ENCODE peak calls at places on chromosomes 6 and 20, in five cellular contexts. U, C, O, X and P are unnamed samples.

GRCh38 chr6:1388927-1389790 is at the start of gene FOXF2:
- DNase-seq in U (no peak), C (no peak), O (no peak), X (no peak), P (no peak)

GRCh38 chr6:28866342-28867077 is 57.3 kb downstream of the TRIM27 start:
- DNase-seq in U (peak; percentile 62), C (no peak), O (peak; percentile 41), X (no peak), P (no peak)

GRCh38 chr6:93684339-93684738 is 265.0 kb upstream of the EPHA7 start:
- DNase-seq in U (no peak), C (no peak), O (peak; percentile 12), X (no peak), P (no peak)

GRCh38 chr20:47269309-47270165 is 87.0 kb downstream of the ZMYND8 start:
- DNase-seq in U (no peak), C (no peak), O (no peak), X (no peak), P (no peak)

GRCh38 chr6:129853996-129854711 is 7.0 kb downstream of the TMEM244 start:
- DNase-seq in U (no peak), C (no peak), O (peak; percentile 54), X (no peak), P (no peak)

GRCh38 chr6:109794201-109794926 is 103.3 kb downstream of the FIG4 start:
- DNase-seq in U (no peak), C (no peak), O (peak; percentile 28), X (no peak), P (no peak)

GRCh38 chr6:43113431-43114260 is 37.5 kb downstream of the PTK7 start:
- DNase-seq in U (no peak), C (no peak), O (no peak), X (no peak), P (no peak)

GRCh38 chr6:170006524-170007467 is 255.4 kb downstream of the ERMARD start:
- DNase-seq in U (no peak), C (no peak), O (no peak), X (no peak), P (no peak)

GRCh38 chr6:91166271-91166670 is 579.4 kb upstream of the MAP3K7 start:
- DNase-seq in U (no peak), C (no peak), O (no peak), X (no peak), P (no peak)

GRCh38 chr6:133542056-133542821 is 301.1 kb downstream of the EYA4 start:
- DNase-seq in U (no peak), C (no peak), O (peak; percentile 13), X (no peak), P (no peak)

GRCh38 chr6:64497634-64498033 is 862.0 kb downstream of the PHF3 start:
- DNase-seq in U (no peak), C (no peak), O (no peak), X (no peak), P (no peak)

GRCh38 chr20:48787861-48788375 is 39.9 kb downstream of the PREX1 start:
- DNase-seq in U (no peak), C (peak; percentile 79), O (peak; percentile 76), X (no peak), P (no peak)

GRCh38 chr6:170108890-170109587 is 181.8 kb downstream of the DLL1 start:
- DNase-seq in U (peak; percentile 2), C (no peak), O (no peak), X (no peak), P (no peak)

GRCh38 chr6:164379786-164380185 is 929.6 kb downstream of the C6orf118 start:
- DNase-seq in U (no peak), C (no peak), O (no peak), X (no peak), P (no peak)

GRCh38 chr6:91566467-91566866 is 979.6 kb upstream of the MAP3K7 start:
- DNase-seq in U (no peak), C (no peak), O (no peak), X (no peak), P (no peak)

GRCh38 chr6:901696-902455 is 208.9 kb upstream of the EXOC2 start:
- DNase-seq in U (no peak), C (no peak), O (peak; percentile 6), X (no peak), P (no peak)

GRCh38 chr6:116444991-116445566 is 16.1 kb upstream of the CALHM6 start:
- DNase-seq in U (no peak), C (no peak), O (peak; percentile 43), X (no peak), P (no peak)

GRCh38 chr20:59340186-59340885 is 39.9 kb downstream of the EDN3 start:
- DNase-seq in U (no peak), C (no peak), O (no peak), X (no peak), P (no peak)

GRCh38 chr20:44020406-44021148 is 105.9 kb downstream of the TOX2 start:
- DNase-seq in U (no peak), C (no peak), O (peak; percentile 13), X (no peak), P (no peak)

GRCh38 chr20:49989234-49990065 is 6.7 kb downstream of the SNAI1 start:
- DNase-seq in U (peak; percentile 59), C (no peak), O (peak; percentile 78), X (peak; percentile 59), P (no peak)

GRCh38 chr20:48729538-48729937 is 98.3 kb downstream of the PREX1 start:
- DNase-seq in U (no peak), C (no peak), O (no peak), X (no peak), P (no peak)

GRCh38 chr6:130796313-130796905 is 30.8 kb upstream of the SMLR1 start:
- DNase-seq in U (no peak), C (no peak), O (peak; percentile 82), X (no peak), P (no peak)

GRCh38 chr6:149233056-149233715 is 84.3 kb upstream of the TAB2 start:
- DNase-seq in U (no peak), C (no peak), O (peak; percentile 90), X (peak; percentile 56), P (no peak)

GRCh38 chr6:104943781-104944180 is 13.1 kb upstream of the LIN28B start:
- DNase-seq in U (no peak), C (peak; percentile 2), O (peak; percentile 43), X (no peak), P (no peak)

GRCh38 chr6:63805808-63806572 is 170.4 kb downstream of the PHF3 start:
- DNase-seq in U (no peak), C (peak; percentile 56), O (peak; percentile 85), X (peak; percentile 78), P (no peak)

GRCh38 chr6:168407842-168408241 is 33.1 kb upstream of the SMOC2 start:
- DNase-seq in U (no peak), C (no peak), O (no peak), X (no peak), P (no peak)

GRCh38 chr6:26360451-26361416 is 4.3 kb upstream of the BTN3A2 start:
- DNase-seq in U (no peak), C (no peak), O (no peak), X (no peak), P (peak; percentile 77)

GRCh38 chr20:51042064-51042463 is 19.2 kb upstream of the KCNG1 start:
- DNase-seq in U (no peak), C (no peak), O (no peak), X (no peak), P (no peak)

GRCh38 chr6:40997256-40997957 is 41.6 kb downstream of the UNC5CL start:
- DNase-seq in U (no peak), C (no peak), O (peak; percentile 79), X (peak; percentile 24), P (no peak)

GRCh38 chr20:51469578-51470520 is 72.7 kb downstream of the NFATC2 start:
- DNase-seq in U (no peak), C (no peak), O (no peak), X (no peak), P (no peak)

GRCh38 chr6:139640453-139640852 is 266.0 kb upstream of the CITED2 start:
- DNase-seq in U (no peak), C (no peak), O (peak; percentile 30), X (no peak), P (peak; percentile 18)

GRCh38 chr20:3800256-3800877 is 4.3 kb downstream of the CDC25B start:
- DNase-seq in U (no peak), C (no peak), O (no peak), X (no peak), P (no peak)
- H3K4me3 ChIP-seq in U (no peak overlapping the region), C (no peak overlapping the region), O (no peak overlapping the region), X (no peak overlapping the region), P (no peak overlapping the region)

GRCh38 chr20:54474046-54474445 is 1.3 kb upstream of the DOK5 start:
- DNase-seq in U (no peak), C (no peak), O (no peak), X (no peak), P (no peak)

GRCh38 chr20:54477134-54477533 is 1.7 kb downstream of the DOK5 start:
- DNase-seq in U (no peak), C (no peak), O (no peak), X (no peak), P (no peak)

GRCh38 chr20:54476336-54476928 is 1.0 kb downstream of the DOK5 start:
- DNase-seq in U (no peak), C (no peak), O (no peak), X (no peak), P (no peak)

GRCh38 chr20:54474866-54475265 is 527 bp upstream of the DOK5 start:
- DNase-seq in U (no peak), C (no peak), O (no peak), X (no peak), P (no peak)

GRCh38 chr20:54475334-54476287 is at the start of gene DOK5:
- DNase-seq in U (peak; percentile 59), C (no peak), O (peak; percentile 15), X (no peak), P (no peak)
- TF ChIP-seq CTCF in U (no peak), C (no peak), O (no peak), X (no peak), P (no peak)

DNA sequence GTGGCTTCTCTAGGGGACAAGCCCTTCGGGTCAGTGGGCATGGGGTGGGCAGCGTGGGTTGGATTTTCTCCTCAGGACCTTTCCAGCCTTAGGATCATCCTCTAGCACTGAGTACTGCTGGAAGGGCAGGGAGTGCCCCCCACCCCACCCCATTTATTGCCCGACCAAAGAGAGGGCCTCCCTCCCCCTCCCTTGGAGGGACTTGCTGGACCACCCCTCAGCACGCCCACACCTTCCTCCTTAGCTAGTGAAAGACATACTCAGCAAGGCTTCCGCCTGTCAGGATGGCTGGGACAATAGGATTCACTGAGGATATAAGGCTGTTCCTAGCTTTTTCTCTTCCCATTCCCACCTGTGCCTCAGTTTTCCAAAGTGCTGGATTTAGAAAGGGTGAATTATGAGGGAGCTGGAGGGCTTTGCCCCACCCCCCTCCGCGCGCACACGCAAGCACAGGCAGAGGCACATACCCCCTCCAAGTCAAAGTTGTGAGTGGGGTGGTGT is 859 bp upstream of the SLC29A1 start:
- DNase-seq in U (no peak), C (no peak), O (no peak), X (no peak), P (no peak)
- H3K4me3 ChIP-seq in U (peak overlapping the region; percentile 88), C (no peak overlapping the region), O (peak overlapping the region; percentile 57), X (peak overlapping the region; percentile 64), P (peak overlapping the region; percentile 59)

DNA sequence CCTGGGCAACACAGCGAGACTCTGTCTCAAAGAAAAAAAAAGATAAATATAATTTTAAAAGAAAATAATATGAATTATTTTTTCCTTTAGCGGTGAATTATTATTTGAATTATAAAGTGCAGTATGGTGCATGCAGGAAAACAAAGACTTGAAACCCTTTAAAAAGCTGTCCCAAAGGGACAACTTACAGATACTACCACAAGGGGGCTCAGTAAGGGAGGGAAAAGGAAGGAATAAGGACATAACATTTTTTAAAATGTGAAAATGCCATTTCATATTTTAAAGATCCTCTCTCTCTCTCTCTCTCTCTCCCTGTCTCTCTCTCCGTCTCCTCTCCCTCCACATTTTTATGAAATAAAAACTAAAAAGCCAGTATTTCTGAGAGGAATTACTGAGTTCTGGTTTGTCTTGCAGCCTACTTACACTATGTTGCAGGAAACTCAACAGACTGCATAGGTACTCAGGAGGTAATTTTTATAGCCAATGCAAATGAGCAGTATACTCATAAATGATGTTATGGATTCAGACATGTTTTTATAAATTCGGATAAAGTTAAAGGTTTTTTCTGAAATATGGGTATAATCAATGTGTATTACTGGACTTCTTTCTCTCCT is 455.0 kb upstream of the GJE1 start:
- DNase-seq in U (no peak), C (no peak), O (peak; percentile 73), X (no peak), P (no peak)
- TF ChIP-seq CTCF in U (peak; percentile 62), C (peak; percentile 22), O (peak; percentile 71), X (peak; percentile 83), P (peak; percentile 61)